ENCODE peak calls at places on chromosomes 2 and 18, in nine cellular contexts. W is cardiac muscle cell, T is GM12865, B is GM23338, K is BE2C, S is sigmoid colon, H is cardiac fibroblast, U is thoracic aorta, C is upper lobe of left lung. N is an unnamed sample.

GRCh38 chr2:126700073-126700581 is 44.2 kb downstream of the GYPC start:
- DNase-seq in U (no peak), B (peak; percentile 28), H (peak; percentile 12), S (no peak), T (no peak), K (no peak), W (peak; percentile 42), C (no peak), N (no peak)

GRCh38 chr2:188853307-188853706 is 120.9 kb upstream of the COL3A1 start:
- DNase-seq in S (no peak), C (no peak), K (no peak), W (peak; percentile 93), B (no peak), H (peak; percentile 87), T (no peak), U (no peak), N (no peak)

GRCh38 chr2:179749210-179749609 is 112.2 kb downstream of the ZNF385B start:
- DNase-seq in U (no peak), H (peak; percentile 64), K (no peak), S (no peak), C (no peak), B (no peak), T (no peak), W (peak; percentile 54), N (no peak)

GRCh38 chr2:204060896-204061640 is 124.5 kb downstream of the ICOS start:
- DNase-seq in W (no peak), H (no peak), U (no peak), C (no peak), T (no peak), B (no peak), S (no peak), K (peak; percentile 22), N (no peak)

GRCh38 chr18:49819768-49820662 is 6.7 kb upstream of the ACAA2 start:
- DNase-seq in T (peak; percentile 55), B (no peak), C (no peak), W (peak; percentile 27), U (no peak), H (peak; percentile 11), K (no peak), S (no peak), N (peak; percentile 91)

GRCh38 chr2:58054264-58054663 is 7.7 kb downstream of the VRK2 start:
- DNase-seq in W (peak; percentile 53), B (no peak), U (no peak), K (no peak), H (peak; percentile 66), T (no peak), S (no peak), C (no peak), N (no peak)

GRCh38 chr18:28168725-28169124 is 8.2 kb downstream of the CDH2 start:
- DNase-seq in S (no peak), H (no peak), T (no peak), K (no peak), U (no peak), C (no peak), B (no peak), W (no peak), N (no peak)

GRCh38 chr2:111657351-111657975 is 226.5 kb downstream of the ANAPC1 start:
- DNase-seq in S (no peak), W (no peak), B (no peak), U (no peak), T (no peak), H (no peak), K (no peak), C (no peak), N (no peak)

GRCh38 chr2:224449212-224450147 is 47.6 kb upstream of the FAM124B start:
- DNase-seq in K (no peak), U (no peak), T (peak; percentile 37), W (peak; percentile 36), H (peak; percentile 43), S (no peak), B (peak; percentile 51), C (no peak), N (peak; percentile 11)

GRCh38 chr2:180033993-180034894 is 27.1 kb upstream of the CWC22 start:
- DNase-seq in S (no peak), B (peak; percentile 73), H (peak; percentile 56), C (no peak), W (peak; percentile 79), U (no peak), T (no peak), K (no peak), N (no peak)

GRCh38 chr2:236679906-236680305 is 110.3 kb downstream of the ACKR3 start:
- DNase-seq in W (no peak), H (no peak), C (no peak), T (no peak), U (no peak), B (no peak), S (no peak), K (no peak), N (no peak)

GRCh38 chr2:207503234-207503633 is 26.5 kb upstream of the CREB1 start:
- DNase-seq in U (no peak), B (no peak), K (peak; percentile 33), S (no peak), H (peak; percentile 92), C (no peak), W (peak; percentile 82), T (peak; percentile 54), N (no peak)

GRCh38 chr2:203886579-203887230 is 19.1 kb downstream of the CTLA4 start:
- DNase-seq in U (no peak), K (no peak), T (no peak), C (no peak), H (no peak), B (no peak), W (no peak), S (no peak), N (no peak)

GRCh38 chr18:23209031-23209430 is 73.7 kb downstream of the CABLES1 start:
- DNase-seq in U (no peak), H (peak; percentile 44), T (no peak), K (no peak), B (no peak), S (no peak), W (no peak), C (no peak), N (no peak)

GRCh38 chr2:233819884-233820765 is 34.2 kb downstream of the HJURP start:
- DNase-seq in B (no peak), H (no peak), S (peak; percentile 54), C (peak; percentile 59), U (no peak), K (no peak), T (no peak), W (no peak), N (no peak)

GRCh38 chr2:174792309-174793025 is 28.2 kb upstream of the CHRNA1 start:
- DNase-seq in H (no peak), C (no peak), U (no peak), W (no peak), K (no peak), S (no peak), T (no peak), B (no peak), N (no peak)

GRCh38 chr18:58870130-58870529 is 5.5 kb downstream of the ZNF532 start:
- DNase-seq in T (no peak), H (no peak), U (no peak), S (peak; percentile 45), K (no peak), W (no peak), C (no peak), B (no peak), N (no peak)
- H3K4me3 ChIP-seq in T (no peak overlapping the region), H (no peak overlapping the region), U (peak overlapping the region; percentile 2), S (no peak overlapping the region), K (no peak overlapping the region), W (no peak overlapping the region), C (no peak overlapping the region), B (no peak overlapping the region), N (no peak overlapping the region)

DNA sequence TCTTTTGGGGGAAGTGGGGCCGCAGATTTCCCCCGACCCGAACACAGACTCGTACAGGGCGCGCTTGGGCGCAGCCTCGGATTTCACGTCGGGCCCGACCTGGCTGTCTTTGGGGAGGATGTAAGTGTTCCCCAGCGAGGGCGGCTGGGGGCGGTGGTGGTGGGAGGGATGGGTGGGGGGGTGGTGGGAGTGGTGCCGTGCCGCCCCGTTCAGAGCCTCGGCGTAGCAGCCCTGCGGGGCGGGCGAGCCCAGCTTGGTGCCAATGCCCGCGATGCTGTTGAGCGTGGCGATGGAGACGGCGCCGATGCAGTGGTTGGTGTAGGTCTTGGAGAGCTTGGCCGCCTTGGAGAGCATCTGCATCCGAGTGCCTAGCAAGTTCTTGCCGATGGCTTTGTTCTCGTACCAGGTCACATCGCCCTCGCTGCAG is 1.5 kb downstream of the KCTD1 start:
- DNase-seq in H (no peak), K (peak; percentile 12), U (no peak), B (no peak), C (peak; percentile 72), S (no peak), W (no peak), T (no peak), N (no peak)
- H3K4me3 ChIP-seq in H (peak overlapping the region; percentile 73), K (peak overlapping the region; percentile 67), U (no peak overlapping the region), B (peak overlapping the region; percentile 77), C (peak overlapping the region; percentile 82), S (peak overlapping the region; percentile 75), W (peak overlapping the region; percentile 78), T (no peak overlapping the region), N (no peak overlapping the region)

DNA sequence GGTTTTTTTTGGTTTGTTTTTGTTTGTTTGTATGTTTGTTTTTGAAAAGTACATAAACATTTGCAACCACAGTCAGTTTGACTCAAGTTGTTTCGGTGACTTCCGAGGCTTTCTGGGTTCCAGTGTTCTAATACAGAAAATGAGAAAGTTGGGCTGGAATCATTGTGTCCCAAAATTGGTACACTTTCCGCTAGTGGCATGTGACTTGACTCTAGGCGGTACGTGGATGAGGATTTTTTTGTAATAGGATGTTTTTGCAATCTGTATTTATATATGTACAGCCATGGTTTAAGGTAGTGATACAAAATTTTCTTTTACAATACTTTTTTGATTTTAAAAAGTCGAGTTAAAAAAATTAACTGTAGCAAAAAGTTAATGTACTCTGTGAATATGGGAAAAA is 1.7 kb downstream of the MFF start:
- DNase-seq in U (no peak), C (no peak), W (no peak), T (peak; percentile 51), B (no peak), S (no peak), K (no peak), H (peak; percentile 6), N (no peak)
- H3K4me3 ChIP-seq in U (no peak overlapping the region), C (no peak overlapping the region), W (peak overlapping the region; percentile 64), T (peak overlapping the region; percentile 89), B (peak overlapping the region; percentile 87), S (no peak overlapping the region), K (peak overlapping the region; percentile 99), H (peak overlapping the region; percentile 86), N (no peak overlapping the region)

DNA sequence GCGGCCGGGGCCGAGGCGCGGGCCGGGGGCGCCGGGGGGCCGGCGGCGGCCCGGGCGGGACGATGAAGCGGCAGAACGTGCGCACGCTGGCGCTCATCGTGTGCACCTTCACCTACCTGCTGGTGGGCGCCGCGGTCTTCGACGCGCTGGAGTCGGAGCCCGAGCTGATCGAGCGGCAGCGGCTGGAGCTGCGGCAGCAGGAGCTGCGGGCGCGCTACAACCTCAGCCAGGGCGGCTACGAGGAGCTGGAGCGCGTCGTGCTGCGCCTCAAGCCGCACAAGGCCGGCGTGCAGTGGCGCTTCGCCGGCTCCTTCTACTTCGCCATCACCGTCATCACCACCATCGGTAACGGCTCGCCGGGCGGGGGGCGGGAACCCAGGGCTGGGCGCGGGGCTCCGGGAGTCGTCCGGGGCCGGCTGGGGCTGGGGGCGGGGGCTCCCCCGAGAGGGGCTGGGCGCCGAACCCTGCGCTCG is 328 bp downstream of the KCNK3 start:
- DNase-seq in U (no peak), W (peak; percentile 59), T (no peak), K (peak; percentile 54), S (no peak), C (peak; percentile 85), H (peak; percentile 5), B (peak; percentile 79), N (no peak)
- H3K4me3 ChIP-seq in U (peak overlapping the region; percentile 74), W (peak overlapping the region; percentile 30), T (no peak overlapping the region), K (peak overlapping the region; percentile 81), S (peak overlapping the region; percentile 44), C (peak overlapping the region; percentile 50), H (peak overlapping the region; percentile 32), B (peak overlapping the region; percentile 62), N (no peak overlapping the region)

GRCh38 chr2:50535971-50536759 is 495.8 kb downstream of the NRXN1 start:
- DNase-seq in B (peak; percentile 51), W (peak; percentile 51), K (peak; percentile 10), U (no peak), S (no peak), T (peak; percentile 19), C (no peak), H (peak; percentile 41), N (no peak)
- H3K4me3 ChIP-seq in B (no peak overlapping the region), W (no peak overlapping the region), K (no peak overlapping the region), U (no peak overlapping the region), S (no peak overlapping the region), T (no peak overlapping the region), C (no peak overlapping the region), H (no peak overlapping the region), N (no peak overlapping the region)

N was measured in Jurkat, Clone E6-1.